ENCODE peak calls at places on chromosomes 2 and 18, in seven cellular contexts. One of them, this sample, is unnamed.

GRCh38 chr18:21330122-21330701 is 88.2 kb downstream of the GREB1L start:
- DNase-seq in A172: peak
- DNase-seq in H9: no peak
- DNase-seq in H4: peak
- DNase-seq in NCI-H345: no peak
- DNase-seq in epithelial cell of esophagus: peak
- DNase-seq in NCI-H146: no peak
- DNase-seq in this sample: peak

GRCh38 chr18:25399554-25399953 is 47.6 kb upstream of the ZNF521 start:
- DNase-seq in A172: no peak
- DNase-seq in H9: no peak
- DNase-seq in H4: no peak
- DNase-seq in NCI-H345: no peak
- DNase-seq in epithelial cell of esophagus: no peak
- DNase-seq in NCI-H146: no peak
- DNase-seq in this sample: no peak

GRCh38 chr2:54041135-54041534 is 70.3 kb upstream of the PSME4 start:
- DNase-seq in A172: no peak
- DNase-seq in H9: no peak
- DNase-seq in H4: no peak
- DNase-seq in NCI-H345: no peak
- DNase-seq in epithelial cell of esophagus: peak
- DNase-seq in NCI-H146: no peak
- DNase-seq in this sample: no peak

GRCh38 chr18:50816767-50817166 is 3.0 kb downstream of the MRO start:
- DNase-seq in A172: no peak
- DNase-seq in H9: no peak
- DNase-seq in H4: no peak
- DNase-seq in NCI-H345: no peak
- DNase-seq in epithelial cell of esophagus: no peak
- DNase-seq in NCI-H146: no peak
- DNase-seq in this sample: no peak

GRCh38 chr18:77069931-77070330 is 62.7 kb downstream of the MBP start:
- DNase-seq in A172: no peak
- DNase-seq in H9: no peak
- DNase-seq in H4: no peak
- DNase-seq in NCI-H345: no peak
- DNase-seq in epithelial cell of esophagus: no peak
- DNase-seq in NCI-H146: no peak
- DNase-seq in this sample: no peak

GRCh38 chr2:159249955-159250723 is 36.4 kb downstream of the WDSUB1 start:
- DNase-seq in A172: peak
- DNase-seq in H9: no peak
- DNase-seq in H4: peak
- DNase-seq in NCI-H345: peak
- DNase-seq in epithelial cell of esophagus: peak
- DNase-seq in NCI-H146: no peak
- DNase-seq in this sample: no peak

GRCh38 chr18:61949946-61950345 is 57.1 kb upstream of the RNF152 start:
- DNase-seq in A172: peak
- DNase-seq in H9: no peak
- DNase-seq in H4: peak
- DNase-seq in NCI-H345: no peak
- DNase-seq in epithelial cell of esophagus: peak
- DNase-seq in NCI-H146: no peak
- DNase-seq in this sample: no peak

GRCh38 chr2:182015334-182016109 is 29.9 kb downstream of the PPP1R1C start:
- DNase-seq in A172: peak
- DNase-seq in H9: no peak
- DNase-seq in H4: peak
- DNase-seq in NCI-H345: no peak
- DNase-seq in epithelial cell of esophagus: peak
- DNase-seq in NCI-H146: no peak
- DNase-seq in this sample: no peak

GRCh38 chr2:86382108-86382507 is 44.7 kb upstream of the REEP1 start:
- DNase-seq in A172: no peak
- DNase-seq in H9: no peak
- DNase-seq in H4: no peak
- DNase-seq in NCI-H345: no peak
- DNase-seq in epithelial cell of esophagus: no peak
- DNase-seq in NCI-H146: no peak
- DNase-seq in this sample: no peak

GRCh38 chr18:34821669-34822210 is 111.6 kb downstream of the DTNA start:
- DNase-seq in A172: no peak
- DNase-seq in H9: no peak
- DNase-seq in H4: peak
- DNase-seq in NCI-H345: no peak
- DNase-seq in epithelial cell of esophagus: no peak
- DNase-seq in NCI-H146: no peak
- DNase-seq in this sample: no peak

GRCh38 chr18:711693-712400 is 583 bp downstream of the ENOSF1 start:
- DNase-seq in A172: peak
- DNase-seq in H9: no peak
- DNase-seq in H4: peak
- DNase-seq in NCI-H345: peak
- DNase-seq in epithelial cell of esophagus: peak
- DNase-seq in NCI-H146: peak
- DNase-seq in this sample: peak

GRCh38 chr2:188292446-188293239 is 969 bp downstream of the GULP1 start:
- DNase-seq in A172: peak
- DNase-seq in H9: peak
- DNase-seq in H4: peak
- DNase-seq in NCI-H345: peak
- DNase-seq in epithelial cell of esophagus: peak
- DNase-seq in NCI-H146: peak
- DNase-seq in this sample: peak

GRCh38 chr2:148416248-148416647 is 228.3 kb upstream of the EPC2 start:
- DNase-seq in A172: no peak
- DNase-seq in H9: no peak
- DNase-seq in H4: no peak
- DNase-seq in NCI-H345: no peak
- DNase-seq in epithelial cell of esophagus: no peak
- DNase-seq in NCI-H146: no peak
- DNase-seq in this sample: no peak

GRCh38 chr18:80145191-80145799 is 36.2 kb downstream of the ADNP2 start:
- DNase-seq in A172: no peak
- DNase-seq in H9: no peak
- DNase-seq in H4: no peak
- DNase-seq in NCI-H345: peak
- DNase-seq in epithelial cell of esophagus: peak
- DNase-seq in NCI-H146: peak
- DNase-seq in this sample: no peak

GRCh38 chr2:190881480-190882326 is 1.1 kb downstream of the GLS start:
- DNase-seq in A172: peak
- DNase-seq in H9: peak
- DNase-seq in H4: peak
- DNase-seq in NCI-H345: peak
- DNase-seq in epithelial cell of esophagus: peak
- DNase-seq in NCI-H146: peak
- DNase-seq in this sample: peak

GRCh38 chr2:27627963-27628766 is 647 bp downstream of the CCDC121 start:
- DNase-seq in A172: peak
- DNase-seq in H9: no peak
- DNase-seq in H4: peak
- DNase-seq in NCI-H345: no peak
- DNase-seq in epithelial cell of esophagus: peak
- DNase-seq in NCI-H146: no peak
- DNase-seq in this sample: peak

GRCh38 chr2:133566967-133567645 is 1.2 kb downstream of the NCKAP5 start:
- DNase-seq in A172: peak
- DNase-seq in H9: peak
- DNase-seq in H4: peak
- DNase-seq in NCI-H345: no peak
- DNase-seq in epithelial cell of esophagus: peak
- DNase-seq in NCI-H146: no peak
- DNase-seq in this sample: peak

GRCh38 chr2:182368996-182369395 is 57.8 kb downstream of the PDE1A start:
- DNase-seq in A172: no peak
- DNase-seq in H9: no peak
- DNase-seq in H4: no peak
- DNase-seq in NCI-H345: no peak
- DNase-seq in epithelial cell of esophagus: peak
- DNase-seq in NCI-H146: peak
- DNase-seq in this sample: no peak

GRCh38 chr2:109679627-109680026 is 65.5 kb downstream of the SOWAHC start:
- DNase-seq in A172: no peak
- DNase-seq in H9: no peak
- DNase-seq in H4: no peak
- DNase-seq in NCI-H345: no peak
- DNase-seq in epithelial cell of esophagus: no peak
- DNase-seq in NCI-H146: no peak
- DNase-seq in this sample: no peak